ENCODE peak calls at places on chromosomes 5 and 9, in ten cellular contexts. O, G, D, F, Q, J, P, Y, M and C are unnamed samples.

GRCh38 chr9:17422994-17423680 is 155.7 kb upstream of the SH3GL2 start:
- DNase-seq in O (no peak), G (no peak), D (no peak), F (no peak), Q (peak), J (no peak), P (no peak), Y (peak), M (peak), C (no peak)

GRCh38 chr9:136741885-136742568 is 713 bp downstream of the LCN10 start:
- DNase-seq in O (no peak), G (no peak), D (no peak), F (no peak), Q (no peak), J (no peak), P (no peak), Y (no peak), M (no peak), C (no peak)

GRCh38 chr5:6333182-6333905 is 45.0 kb downstream of the MED10 start:
- DNase-seq in O (no peak), G (no peak), D (no peak), F (no peak), Q (no peak), J (no peak), P (peak), Y (no peak), M (no peak), C (no peak)

GRCh38 chr9:123314617-123315016 is 41.4 kb upstream of the CRB2 start:
- DNase-seq in O (no peak), G (no peak), D (no peak), F (no peak), Q (no peak), J (no peak), P (no peak), Y (no peak), M (no peak), C (no peak)

GRCh38 chr5:179858241-179858585 is 404 bp downstream of the MRNIP start:
- DNase-seq in O (no peak), G (no peak), D (peak), F (no peak), Q (peak), J (peak), P (no peak), Y (peak), M (no peak), C (no peak)

GRCh38 chr5:111922344-111922743 is 165.3 kb upstream of the NREP start:
- DNase-seq in O (no peak), G (no peak), D (no peak), F (no peak), Q (no peak), J (no peak), P (no peak), Y (no peak), M (no peak), C (no peak)

GRCh38 chr9:92964981-92965758 is 17.8 kb downstream of the FGD3 start:
- DNase-seq in O (peak), G (no peak), D (no peak), F (no peak), Q (no peak), J (no peak), P (peak), Y (no peak), M (no peak), C (no peak)

GRCh38 chr9:133306242-133307194 is 29.5 kb downstream of the SURF6 start:
- DNase-seq in O (no peak), G (no peak), D (no peak), F (no peak), Q (no peak), J (no peak), P (no peak), Y (no peak), M (no peak), C (no peak)

GRCh38 chr5:124580512-124580911 is 165.9 kb downstream of the ZNF608 start:
- DNase-seq in O (no peak), G (no peak), D (no peak), F (no peak), Q (no peak), J (no peak), P (no peak), Y (no peak), M (no peak), C (no peak)

GRCh38 chr9:114192539-114192938 is 37.2 kb downstream of the COL27A1 start:
- DNase-seq in O (no peak), G (no peak), D (no peak), F (no peak), Q (no peak), J (no peak), P (no peak), Y (no peak), M (no peak), C (no peak)

GRCh38 chr5:76426391-76426802 is 23.3 kb downstream of the IQGAP2 start:
- DNase-seq in O (no peak), G (no peak), D (no peak), F (no peak), Q (no peak), J (no peak), P (no peak), Y (no peak), M (no peak), C (no peak)

GRCh38 chr5:125274938-125275759 is 528.7 kb upstream of the ZNF608 start:
- DNase-seq in O (no peak), G (no peak), D (no peak), F (no peak), Q (no peak), J (no peak), P (no peak), Y (no peak), M (peak), C (no peak)

GRCh38 chr5:170619869-170620268 is 116.0 kb downstream of the KCNIP1 start:
- DNase-seq in O (no peak), G (no peak), D (no peak), F (no peak), Q (no peak), J (no peak), P (no peak), Y (no peak), M (no peak), C (no peak)
- H3K4me3 ChIP-seq in O (no peak), G (no peak), D (no peak), F (no peak), Q (no peak), J (no peak), P (no peak), Y (no peak), M (no peak), C (no peak)

GRCh38 chr5:143606043-143606752 is 202.7 kb upstream of the NR3C1 start:
- DNase-seq in O (no peak), G (no peak), D (no peak), F (no peak), Q (no peak), J (no peak), P (no peak), Y (no peak), M (no peak), C (no peak)
- H3K27ac ChIP-seq in O (peak), G (no peak), D (no peak), F (no peak), Q (no peak), J (no peak), P (no peak), Y (no peak), M (no peak), C (no peak)

DNA sequence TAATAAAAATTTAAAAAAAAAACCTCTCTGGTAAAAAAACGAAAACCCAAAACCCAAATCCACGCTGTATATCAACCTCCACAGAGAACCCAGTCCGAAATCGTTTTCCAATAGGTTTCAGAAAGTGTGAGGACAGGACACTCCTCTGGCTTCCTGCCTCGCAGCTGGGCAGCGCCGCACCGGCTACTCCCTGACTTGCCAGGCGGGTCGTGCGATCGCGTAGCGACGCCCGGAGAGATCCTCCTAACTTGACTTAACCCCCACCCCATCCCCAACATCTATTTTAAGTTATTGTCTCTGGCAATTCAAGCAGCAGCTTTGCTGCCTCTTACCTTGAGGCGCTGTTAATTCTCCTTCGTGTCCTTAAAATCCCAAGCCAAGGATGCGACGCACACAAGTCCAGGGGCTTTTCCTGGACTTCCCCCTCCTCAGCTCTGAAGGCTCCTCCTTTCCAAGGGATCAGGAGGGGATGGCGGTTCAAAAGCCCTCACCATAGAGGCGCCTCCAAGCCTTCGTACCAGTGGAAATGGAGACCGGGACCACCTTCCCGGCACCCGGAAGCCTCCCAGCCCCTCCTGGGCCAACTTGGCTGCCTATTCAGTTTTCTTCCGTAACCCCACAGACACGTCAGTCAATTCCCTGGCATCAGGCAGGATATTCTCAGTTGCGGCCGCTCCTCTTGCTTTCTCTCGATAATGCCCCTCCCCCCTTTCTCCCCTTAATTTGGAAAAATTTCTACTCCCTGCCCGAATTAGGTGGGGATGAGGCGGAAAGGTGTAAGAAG is 1639.5 kb upstream of the C9orf72 start:
- DNase-seq in O (no peak), G (no peak), D (peak), F (no peak), Q (no peak), J (peak), P (no peak), Y (no peak), M (no peak), C (no peak)
- TF ChIP-seq CTCF in O (no peak), G (no peak), D (no peak), F (no peak), Q (no peak), J (no peak), P (peak), Y (no peak), M (no peak), C (no peak)

GRCh38 chr5:81767938-81768337 is 17.0 kb upstream of the SSBP2 start:
- DNase-seq in O (no peak), G (no peak), D (no peak), F (no peak), Q (peak), J (no peak), P (no peak), Y (no peak), M (peak), C (no peak)

GRCh38 chr5:81766611-81767010 is 15.7 kb upstream of the SSBP2 start:
- DNase-seq in O (no peak), G (no peak), D (no peak), F (no peak), Q (no peak), J (no peak), P (no peak), Y (no peak), M (no peak), C (no peak)

GRCh38 chr5:81772488-81772887 is 21.6 kb upstream of the SSBP2 start:
- DNase-seq in O (no peak), G (no peak), D (no peak), F (no peak), Q (no peak), J (no peak), P (no peak), Y (no peak), M (no peak), C (no peak)

GRCh38 chr5:81767097-81767496 is 16.2 kb upstream of the SSBP2 start:
- DNase-seq in O (no peak), G (no peak), D (no peak), F (no peak), Q (no peak), J (no peak), P (no peak), Y (no peak), M (no peak), C (no peak)

GRCh38 chr5:81768960-81769452 is 18.1 kb upstream of the SSBP2 start:
- DNase-seq in O (no peak), G (peak), D (no peak), F (no peak), Q (peak), J (no peak), P (no peak), Y (no peak), M (peak), C (no peak)
- H3K4me3 ChIP-seq in O (no peak), G (no peak), D (no peak), F (no peak), Q (no peak), J (no peak), P (no peak), Y (no peak), M (no peak), C (no peak)

GRCh38 chr9:71861618-71862017 is 49.4 kb downstream of the ABHD17B start:
- DNase-seq in O (no peak), G (no peak), D (no peak), F (no peak), Q (no peak), J (no peak), P (no peak), Y (no peak), M (no peak), C (no peak)

GRCh38 chr9:71858812-71859211 is 52.2 kb downstream of the ABHD17B start:
- DNase-seq in O (no peak), G (no peak), D (no peak), F (no peak), Q (no peak), J (no peak), P (no peak), Y (no peak), M (peak), C (no peak)

GRCh38 chr9:71859939-71860338 is 51.1 kb downstream of the ABHD17B start:
- DNase-seq in O (no peak), G (no peak), D (no peak), F (no peak), Q (no peak), J (no peak), P (no peak), Y (no peak), M (peak), C (no peak)

GRCh38 chr9:71858102-71858798 is 52.7 kb downstream of the ABHD17B start:
- DNase-seq in O (no peak), G (no peak), D (no peak), F (no peak), Q (no peak), J (no peak), P (no peak), Y (no peak), M (no peak), C (no peak)

GRCh38 chr9:71863652-71864051 is 47.3 kb downstream of the ABHD17B start:
- DNase-seq in O (no peak), G (peak), D (no peak), F (no peak), Q (peak), J (no peak), P (no peak), Y (no peak), M (peak), C (no peak)
- H3K27ac ChIP-seq in O (no peak), G (no peak), D (no peak), F (no peak), Q (peak), J (no peak), P (no peak), Y (no peak), M (no peak), C (no peak)

DNA sequence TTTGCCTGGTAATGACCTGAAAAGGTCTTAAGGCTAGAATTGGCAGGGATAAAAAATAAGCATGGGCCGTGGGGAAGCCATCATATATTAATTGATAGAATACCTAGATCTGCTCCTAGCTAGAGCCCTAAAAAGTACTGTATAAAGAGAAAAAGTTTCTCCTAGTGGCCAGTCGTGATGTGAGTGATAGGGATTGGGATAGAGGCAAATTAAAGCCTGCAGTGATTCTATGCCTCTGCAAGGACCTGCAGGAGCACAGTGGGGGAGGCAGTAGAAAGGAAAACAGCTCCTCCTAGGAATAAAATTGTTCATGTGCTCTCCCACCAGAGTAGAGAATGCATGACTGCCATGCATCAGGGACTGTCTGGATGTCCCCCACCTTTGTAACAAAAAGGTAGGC is 56.2 kb upstream of the FTMT start:
- DNase-seq in O (no peak), G (no peak), D (no peak), F (no peak), Q (no peak), J (no peak), P (no peak), Y (no peak), M (no peak), C (no peak)
- TF ChIP-seq CTCF in O (no peak), G (no peak), D (no peak), F (no peak), Q (no peak), J (no peak), P (no peak), Y (no peak), M (no peak), C (no peak)

GRCh38 chr5:19564036-19564435 is 424.0 kb downstream of the CDH18 start:
- DNase-seq in O (no peak), G (no peak), D (no peak), F (no peak), Q (no peak), J (no peak), P (no peak), Y (no peak), M (no peak), C (no peak)
- H3K4me3 ChIP-seq in O (no peak), G (no peak), D (no peak), F (no peak), Q (no peak), J (no peak), P (no peak), Y (no peak), M (no peak), C (no peak)

GRCh38 chr5:157598350-157598936 is 22.9 kb upstream of the ADAM19 start:
- DNase-seq in O (no peak), G (no peak), D (no peak), F (no peak), Q (no peak), J (no peak), P (no peak), Y (no peak), M (no peak), C (no peak)

GRCh38 chr5:157594675-157595074 is 19.1 kb upstream of the ADAM19 start:
- DNase-seq in O (no peak), G (no peak), D (no peak), F (no peak), Q (no peak), J (no peak), P (no peak), Y (no peak), M (no peak), C (no peak)

GRCh38 chr5:157596449-157596848 is 20.9 kb upstream of the ADAM19 start:
- DNase-seq in O (no peak), G (no peak), D (no peak), F (no peak), Q (no peak), J (no peak), P (no peak), Y (no peak), M (no peak), C (no peak)

GRCh38 chr5:157599565-157599964 is 24.0 kb upstream of the ADAM19 start:
- DNase-seq in O (no peak), G (no peak), D (no peak), F (no peak), Q (no peak), J (no peak), P (no peak), Y (no peak), M (no peak), C (no peak)

GRCh38 chr5:157597277-157597676 is 21.7 kb upstream of the ADAM19 start:
- DNase-seq in O (no peak), G (no peak), D (no peak), F (no peak), Q (no peak), J (no peak), P (no peak), Y (no peak), M (no peak), C (no peak)
- H3K27ac ChIP-seq in O (no peak), G (no peak), D (no peak), F (no peak), Q (no peak), J (no peak), P (no peak), Y (no peak), M (no peak), C (no peak)

DNA sequence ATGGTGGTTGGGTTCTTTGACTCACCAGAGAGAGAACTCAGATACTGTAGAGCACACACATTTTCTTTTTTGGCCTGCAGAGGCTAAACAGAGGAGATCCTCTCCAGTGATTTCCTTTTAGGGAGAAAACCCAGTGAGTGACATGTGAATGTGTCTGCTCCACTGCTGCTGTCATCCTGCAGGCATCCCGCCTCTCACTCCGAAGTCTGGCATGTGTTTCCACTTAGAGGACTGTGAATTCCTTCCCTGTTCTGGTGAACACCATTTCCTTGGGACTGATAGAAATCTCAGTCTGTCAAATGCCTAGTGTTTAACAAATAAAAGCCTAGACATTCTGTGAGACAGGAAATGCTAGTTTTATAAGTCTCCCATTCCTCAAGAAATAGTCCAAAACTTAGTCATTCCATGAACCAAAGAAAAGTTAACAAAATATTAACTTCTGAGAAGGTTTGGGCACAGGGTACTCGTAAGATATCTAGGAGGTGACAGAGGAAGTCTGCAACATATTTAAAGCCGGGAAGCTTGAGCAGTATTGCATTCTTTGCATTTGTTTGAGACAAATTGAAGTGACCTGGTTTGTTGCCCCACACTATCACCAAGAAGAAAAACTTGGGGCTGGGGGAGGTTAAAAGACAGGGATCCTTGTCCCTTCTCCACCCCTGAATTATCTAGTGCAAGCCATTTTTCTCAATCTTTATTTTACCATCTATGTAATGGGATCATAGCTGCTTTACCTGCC is 74.9 kb upstream of the NIPAL4 start:
- DNase-seq in O (peak), G (peak), D (no peak), F (no peak), Q (peak), J (no peak), P (no peak), Y (no peak), M (peak), C (no peak)
- TF ChIP-seq CTCF in O (no peak), G (no peak), D (no peak), F (no peak), Q (no peak), J (no peak), P (no peak), Y (no peak), M (no peak), C (no peak)

GRCh38 chr9:121198512-121199042 is 3.1 kb downstream of the RAB14 start:
- DNase-seq in O (no peak), G (no peak), D (no peak), F (no peak), Q (no peak), J (no peak), P (no peak), Y (no peak), M (no peak), C (no peak)
- H3K4me3 ChIP-seq in O (peak), G (peak), D (peak), F (no peak), Q (no peak), J (no peak), P (no peak), Y (no peak), M (peak), C (no peak)